ENCODE peak calls at places on chromosome 1, in eight cellular contexts. W is GM23338, Z is neural progenitor cell, T is MM.1S, P is SK-N-SH, I is PC-3, K is HCT116, U is hepatocyte. D is an unnamed sample.

GRCh38 chr1:50275564-50275963 is 147.7 kb downstream of the DMRTA2 start:
- DNase-seq in Z (no peak), I (peak), W (peak), K (no peak), T (no peak), U (no peak), P (peak), D (no peak)

GRCh38 chr1:205954819-205955404 is 11.7 kb upstream of the SLC26A9 start:
- DNase-seq in U (no peak), T (no peak), Z (no peak), P (no peak), I (no peak), W (no peak), K (no peak), D (no peak)

GRCh38 chr1:204728456-204728855 is 42.9 kb upstream of the LRRN2 start:
- DNase-seq in U (no peak), Z (no peak), W (no peak), K (no peak), I (peak), T (no peak), P (no peak), D (no peak)

GRCh38 chr1:113146242-113147072 is 73.5 kb downstream of the LRIG2 start:
- DNase-seq in P (peak), W (no peak), Z (no peak), K (no peak), U (peak), I (no peak), T (no peak), D (no peak)

GRCh38 chr1:6222644-6223043 is 13.1 kb downstream of the ICMT start:
- DNase-seq in I (peak), W (no peak), P (no peak), K (no peak), U (peak), T (no peak), Z (no peak), D (no peak)

GRCh38 chr1:53327183-53327941 is 508 bp downstream of the LRP8 start:
- DNase-seq in U (peak), T (peak), I (peak), K (no peak), Z (peak), P (peak), W (peak), D (peak)

GRCh38 chr1:223153177-223154119 is 10.4 kb upstream of the TLR5 start:
- DNase-seq in T (no peak), Z (no peak), U (no peak), I (no peak), K (no peak), W (no peak), P (no peak), D (no peak)

GRCh38 chr1:198678301-198678836 is 39.5 kb downstream of the PTPRC start:
- DNase-seq in Z (peak), U (no peak), I (no peak), K (no peak), T (no peak), W (no peak), P (no peak), D (peak)

GRCh38 chr1:218942421-218942820 is 231.3 kb upstream of the LYPLAL1 start:
- DNase-seq in Z (no peak), T (no peak), P (no peak), U (no peak), W (no peak), K (no peak), I (no peak), D (no peak)

GRCh38 chr1:30606166-30606565 is 117.2 kb downstream of the MATN1 start:
- DNase-seq in K (no peak), Z (no peak), T (no peak), I (no peak), U (no peak), P (no peak), W (no peak), D (no peak)
- TF ChIP-seq CTCF in K (no peak), Z (no peak), T (no peak), I (no peak), U (no peak), P (no peak), W (no peak), D (no peak)

GRCh38 chr1:39407496-39407888 is 83.9 kb upstream of the BMP8A start:
- DNase-seq in P (no peak), Z (peak), K (no peak), U (no peak), T (peak), W (peak), I (no peak), D (no peak)

GRCh38 chr1:39408641-39409054 is 82.8 kb upstream of the BMP8A start:
- DNase-seq in U (peak), Z (peak), I (peak), K (peak), T (peak), P (peak), W (peak), D (peak)

GRCh38 chr1:39410915-39411436 is 80.5 kb upstream of the BMP8A start:
- DNase-seq in T (peak), Z (peak), I (peak), W (peak), K (no peak), U (peak), P (peak), D (peak)

GRCh38 chr1:39407889-39408640 is 83.4 kb upstream of the BMP8A start:
- DNase-seq in W (peak), Z (peak), K (no peak), T (peak), U (peak), P (no peak), I (peak), D (no peak)

DNA sequence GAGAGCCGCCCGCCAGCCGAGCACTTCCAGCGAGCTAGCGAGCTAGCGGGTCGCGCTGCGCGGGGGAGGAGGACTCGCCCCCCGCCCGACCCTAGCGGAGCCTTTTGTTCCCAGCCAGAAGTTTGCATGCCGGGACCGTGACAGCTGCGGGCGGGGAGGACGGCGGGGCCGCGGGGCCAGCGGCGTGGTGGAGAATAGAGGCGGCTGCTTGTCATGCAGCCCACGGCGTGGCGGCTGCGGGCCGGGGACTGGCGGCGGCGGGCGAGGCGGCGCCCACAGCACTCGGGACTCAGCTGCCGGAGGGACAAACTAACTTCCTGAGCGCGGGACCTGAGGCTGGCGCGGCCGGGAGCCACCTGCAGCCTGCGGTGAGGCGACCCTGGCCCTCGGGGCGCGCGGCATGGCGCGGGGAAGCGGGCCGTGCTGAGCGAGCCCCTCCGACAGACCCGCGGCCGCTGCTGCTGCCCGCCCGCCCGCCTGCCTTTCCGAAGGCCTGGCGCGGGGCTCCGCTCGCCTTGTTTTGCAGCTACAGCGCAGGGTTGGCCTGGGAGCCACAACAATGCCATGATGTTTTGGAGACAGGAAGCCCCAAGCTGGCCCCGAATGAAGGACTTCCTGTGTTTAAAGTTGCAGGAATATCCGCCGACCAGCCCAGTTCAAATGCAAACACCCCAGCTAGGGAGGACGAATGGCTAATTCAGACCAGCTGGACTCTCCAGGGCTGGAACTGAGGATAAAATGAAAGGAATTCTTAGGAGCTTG is 82.2 kb upstream of the BMP8A start:
- DNase-seq in U (peak), K (no peak), W (peak), P (peak), T (peak), Z (peak), I (peak), D (no peak)
- TF ChIP-seq EZH2phosphoT487 in U (no peak), K (no peak), W (no peak), P (no peak), T (no peak), Z (no peak), I (no peak), D (no peak)

GRCh38 chr1:39413902-39414528 is 77.4 kb upstream of the BMP8A start:
- DNase-seq in I (no peak), U (no peak), W (no peak), P (peak), T (no peak), Z (no peak), K (no peak), D (no peak)
- H3K27ac ChIP-seq in I (no peak), U (no peak), W (no peak), P (no peak), T (no peak), Z (peak), K (no peak), D (no peak)

GRCh38 chr1:47756006-47756405 is 241.2 kb downstream of the TRABD2B start:
- DNase-seq in W (no peak), U (no peak), I (no peak), K (no peak), P (peak), Z (no peak), T (no peak), D (no peak)

GRCh38 chr1:47754221-47754620 is 243.0 kb downstream of the TRABD2B start:
- DNase-seq in Z (no peak), W (no peak), K (no peak), P (no peak), T (no peak), I (no peak), U (no peak), D (no peak)

GRCh38 chr1:47753808-47754207 is 243.4 kb downstream of the TRABD2B start:
- DNase-seq in I (no peak), P (no peak), W (no peak), Z (no peak), K (no peak), T (peak), U (no peak), D (no peak)

GRCh38 chr1:47756411-47756810 is 240.8 kb downstream of the TRABD2B start:
- DNase-seq in U (no peak), Z (no peak), W (no peak), I (no peak), K (no peak), P (no peak), T (no peak), D (no peak)

GRCh38 chr1:47755368-47755990 is 241.7 kb downstream of the TRABD2B start:
- DNase-seq in I (peak), K (peak), T (peak), W (peak), P (peak), U (no peak), Z (peak), D (peak)
- TF ChIP-seq CTCF in I (peak), K (peak), T (peak), W (peak), P (peak), U (peak), Z (peak), D (peak)

GRCh38 chr1:158120254-158120653 is 60.4 kb upstream of the CD1D start:
- DNase-seq in P (no peak), I (no peak), U (no peak), K (no peak), W (no peak), Z (peak), T (no peak), D (no peak)

GRCh38 chr1:158124999-158125398 is 55.7 kb upstream of the CD1D start:
- DNase-seq in P (peak), W (peak), Z (peak), I (peak), T (peak), U (peak), K (peak), D (peak)

GRCh38 chr1:158124034-158124433 is 56.7 kb upstream of the CD1D start:
- DNase-seq in P (no peak), U (no peak), T (no peak), I (peak), K (no peak), Z (no peak), W (no peak), D (no peak)

GRCh38 chr1:158121604-158122254 is 59.0 kb upstream of the CD1D start:
- DNase-seq in P (peak), W (peak), Z (peak), I (peak), U (peak), T (peak), K (peak), D (peak)

GRCh38 chr1:158122823-158123390 is 57.8 kb upstream of the CD1D start:
- DNase-seq in P (no peak), K (no peak), T (no peak), I (no peak), U (no peak), Z (no peak), W (no peak), D (no peak)
- TF ChIP-seq EZH2phosphoT487 in P (no peak), K (no peak), T (no peak), I (no peak), U (no peak), Z (no peak), W (no peak), D (no peak)

D was measured in OCI-LY7.